ENCODE peak calls at places on chromosomes 13 and 19, in six cellular contexts. C, W, A, E, G and N are unnamed samples.

GRCh38 chr13:75226092-75226491 is 255.9 kb downstream of the TBC1D4 start:
- DNase-seq in C (peak), W (no peak), A (peak), E (no peak), G (no peak), N (peak)

GRCh38 chr13:113653264-113654174 is 4.5 kb downstream of the ATP4B start:
- DNase-seq in C (no peak), W (no peak), A (no peak), E (peak), G (no peak), N (no peak)

GRCh38 chr19:55443045-55443823 is at the start of gene SHISA7:
- DNase-seq in C (no peak), W (no peak), A (no peak), E (peak), G (no peak), N (peak)

GRCh38 chr13:55013051-55013450 is 1984.4 kb downstream of the OLFM4 start:
- DNase-seq in C (no peak), W (no peak), A (no peak), E (no peak), G (no peak), N (peak)

GRCh38 chr13:46168341-46168740 is 13.6 kb downstream of the LCP1 start:
- DNase-seq in C (no peak), W (no peak), A (peak), E (no peak), G (no peak), N (no peak)

GRCh38 chr19:18444513-18444912 is 6.6 kb upstream of the ISYNA1 start:
- DNase-seq in C (no peak), W (no peak), A (no peak), E (no peak), G (no peak), N (no peak)

GRCh38 chr19:57566396-57567256 is 7.0 kb upstream of the ZNF550 start:
- DNase-seq in C (peak), W (no peak), A (peak), E (no peak), G (no peak), N (peak)

GRCh38 chr13:44278164-44278563 is 95.5 kb upstream of the SERP2 start:
- DNase-seq in C (no peak), W (no peak), A (no peak), E (no peak), G (no peak), N (no peak)

GRCh38 chr13:59452189-59452588 is 711.5 kb downstream of the DIAPH3 start:
- DNase-seq in C (no peak), W (no peak), A (no peak), E (no peak), G (no peak), N (no peak)

GRCh38 chr13:42361701-42362100 is 89.7 kb downstream of the AKAP11 start:
- DNase-seq in C (no peak), W (no peak), A (no peak), E (no peak), G (no peak), N (no peak)

GRCh38 chr13:76512676-76513277 is 373.4 kb downstream of the KCTD12 start:
- DNase-seq in C (no peak), W (no peak), A (no peak), E (peak), G (no peak), N (no peak)

GRCh38 chr13:95254341-95254740 is 46.9 kb downstream of the ABCC4 start:
- DNase-seq in C (peak), W (no peak), A (no peak), E (no peak), G (no peak), N (no peak)

GRCh38 chr13:66162470-66162869 is 1067.7 kb downstream of the PCDH9 start:
- DNase-seq in C (no peak), W (no peak), A (no peak), E (no peak), G (no peak), N (no peak)

GRCh38 chr19:9523885-9524474 is 14.5 kb downstream of the ZNF426 start:
- DNase-seq in C (no peak), W (no peak), A (no peak), E (no peak), G (no peak), N (peak)

GRCh38 chr19:23882493-23882892 is 32.2 kb upstream of the ZNF726 start:
- DNase-seq in C (no peak), W (no peak), A (no peak), E (no peak), G (peak), N (no peak)

GRCh38 chr13:76319921-76320320 is 566.3 kb downstream of the KCTD12 start:
- DNase-seq in C (no peak), W (no peak), A (no peak), E (no peak), G (no peak), N (no peak)

GRCh38 chr13:113082198-113083021 is 23.2 kb upstream of the F7 start:
- DNase-seq in C (no peak), W (no peak), A (no peak), E (no peak), G (no peak), N (no peak)

GRCh38 chr13:50744261-50744660 is 99.2 kb downstream of the DLEU7 start:
- DNase-seq in C (no peak), W (no peak), A (no peak), E (no peak), G (no peak), N (no peak)

GRCh38 chr19:1173160-1173844 is 766 bp downstream of the SBNO2 start:
- DNase-seq in C (no peak), W (no peak), A (peak), E (peak), G (no peak), N (no peak)

GRCh38 chr19:1170938-1171754 is 2.9 kb downstream of the SBNO2 start:
- DNase-seq in C (no peak), W (no peak), A (no peak), E (no peak), G (peak), N (no peak)

GRCh38 chr19:1172353-1173159 is 1.5 kb downstream of the SBNO2 start:
- DNase-seq in C (no peak), W (no peak), A (no peak), E (peak), G (no peak), N (no peak)

GRCh38 chr19:1169921-1170885 is 3.9 kb downstream of the SBNO2 start:
- DNase-seq in C (no peak), W (no peak), A (peak), E (peak), G (no peak), N (no peak)

DNA sequence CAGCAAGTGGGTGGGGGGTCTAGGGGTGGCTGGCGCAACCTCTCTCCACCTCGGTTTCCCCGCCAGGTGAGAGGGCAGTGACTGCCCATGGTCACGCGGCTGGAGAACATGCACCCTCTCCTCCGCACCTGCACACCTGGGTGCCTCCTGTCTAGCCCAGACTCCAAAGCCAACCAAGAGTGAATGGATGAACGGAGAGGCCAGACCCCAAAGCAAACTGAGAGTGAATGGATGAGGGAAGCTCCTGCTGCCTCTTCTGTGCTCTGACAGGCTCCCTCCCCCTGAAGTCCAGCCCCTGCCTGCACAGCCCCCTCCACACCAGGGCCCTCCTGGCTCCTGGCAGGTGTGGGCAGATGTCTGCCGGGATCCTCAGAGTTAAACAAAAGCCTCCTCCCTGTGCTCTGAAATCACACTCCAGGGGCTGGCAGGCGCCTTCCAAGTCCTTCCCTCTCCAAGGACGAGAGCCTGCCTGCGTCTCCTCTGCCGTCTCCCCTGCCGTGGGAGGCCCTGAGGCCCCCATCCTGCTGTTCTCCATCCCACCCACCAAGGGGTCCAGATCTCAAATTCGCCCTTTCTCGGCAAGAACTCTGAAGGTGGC is 2.2 kb downstream of the SBNO2 start:
- DNase-seq in C (no peak), W (no peak), A (no peak), E (no peak), G (no peak), N (no peak)
- TF ChIP-seq REST in C (no peak), W (no peak), A (no peak), E (no peak), G (no peak), N (no peak)

GRCh38 chr19:45681391-45682015 is 10.2 kb downstream of the SNRPD2 start:
- DNase-seq in C (peak), W (no peak), A (peak), E (peak), G (peak), N (peak)

GRCh38 chr19:45676851-45677263 is 8.8 kb downstream of the GIPR start:
- DNase-seq in C (no peak), W (no peak), A (no peak), E (no peak), G (no peak), N (peak)

GRCh38 chr19:45677351-45678230 is 9.6 kb downstream of the GIPR start:
- DNase-seq in C (peak), W (peak), A (peak), E (peak), G (peak), N (peak)

GRCh38 chr19:45682908-45683307 is 8.8 kb downstream of the SNRPD2 start:
- DNase-seq in C (no peak), W (no peak), A (peak), E (no peak), G (no peak), N (no peak)

DNA sequence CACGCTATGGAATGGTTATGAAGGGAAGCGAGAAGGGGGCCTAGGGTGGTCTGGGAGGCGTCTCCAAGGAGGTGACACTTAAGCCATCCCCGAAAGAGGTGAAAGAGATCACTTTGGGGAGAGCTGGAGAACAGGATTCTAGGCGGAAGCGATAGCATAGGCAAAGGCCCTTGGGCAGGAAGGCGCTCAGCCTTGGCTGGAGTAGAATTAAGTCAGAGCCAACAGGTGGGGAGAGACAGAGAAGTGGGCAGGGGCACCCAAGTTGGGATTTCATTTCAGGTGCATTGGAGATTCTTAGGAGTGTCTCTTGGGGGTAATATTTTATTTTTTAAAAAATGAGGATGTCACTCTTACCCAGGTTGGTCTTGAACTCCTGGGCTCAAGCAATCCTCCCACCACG is 9.6 kb downstream of the SNRPD2 start:
- DNase-seq in C (no peak), W (no peak), A (no peak), E (no peak), G (no peak), N (no peak)
- H2AFZ ChIP-seq in C (no peak), W (no peak), A (no peak), E (peak), G (no peak), N (peak)

DNA sequence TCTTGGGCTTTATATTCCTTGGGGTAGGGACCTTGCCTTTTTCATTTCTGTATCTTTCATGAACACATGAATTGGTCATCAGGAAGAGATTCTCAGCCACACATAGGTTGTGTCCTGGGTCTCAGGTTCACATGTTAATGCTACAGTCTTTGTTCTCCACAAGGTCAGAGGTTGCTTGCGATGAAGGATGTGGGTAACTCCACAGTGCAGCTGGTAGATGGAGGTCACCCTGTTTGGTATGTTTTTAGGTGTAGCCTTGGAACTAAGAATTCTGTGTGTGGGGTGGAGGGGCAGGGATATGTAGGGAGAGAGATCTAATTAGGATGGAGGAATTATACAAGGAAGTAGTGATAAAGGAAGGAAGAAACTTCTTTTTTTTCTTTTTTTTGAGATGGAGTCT is 23.2 kb downstream of the CEACAM1 start:
- DNase-seq in C (no peak), W (no peak), A (no peak), E (no peak), G (no peak), N (no peak)
- TF ChIP-seq REST in C (no peak), W (no peak), A (no peak), E (no peak), G (no peak), N (no peak)

DNA sequence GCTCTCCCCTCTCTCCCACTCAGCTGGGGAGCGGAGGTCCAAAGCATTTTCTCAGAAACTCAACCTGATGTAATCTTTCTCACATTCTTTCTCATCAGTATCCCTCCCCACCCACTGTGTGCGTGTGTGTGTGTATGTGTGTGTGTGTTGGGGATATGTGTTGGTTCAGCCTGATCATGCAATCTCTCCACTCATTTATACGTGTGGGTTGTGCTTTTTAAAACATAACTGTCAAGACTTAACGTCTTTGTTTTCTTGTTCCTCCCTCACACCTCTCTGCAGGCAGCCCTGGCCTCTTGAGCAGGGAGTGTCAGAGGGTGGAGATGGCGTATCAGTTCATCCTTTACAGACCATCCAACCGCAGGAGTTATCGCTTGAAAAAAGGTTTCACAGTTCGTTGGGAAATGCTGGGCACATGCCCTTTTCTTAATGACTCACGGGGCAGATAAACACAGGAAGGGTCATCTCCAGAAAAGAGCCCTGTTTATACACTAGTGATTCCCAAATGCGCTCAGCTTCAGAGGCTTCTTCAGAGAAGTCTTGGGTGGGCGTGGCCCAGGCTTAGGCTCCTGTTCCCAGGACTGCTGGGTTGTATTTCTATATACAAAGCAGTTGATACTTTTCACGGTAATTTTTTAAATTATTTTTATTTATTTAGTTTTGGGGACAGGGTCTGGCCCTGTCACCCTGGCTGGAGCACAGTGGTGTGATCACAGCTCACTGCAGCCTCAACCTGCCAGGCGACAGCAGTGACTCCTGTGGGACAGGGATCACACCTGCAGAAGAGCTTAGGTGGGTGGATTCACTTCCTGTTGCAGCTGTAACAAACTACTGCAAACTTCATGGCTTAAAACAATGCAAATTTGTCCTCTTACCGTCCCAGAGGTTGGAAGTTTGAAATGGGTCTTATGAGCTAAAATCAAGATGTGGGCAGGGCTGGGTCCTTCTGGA is 60.3 kb downstream of the CCDC70 start:
- DNase-seq in C (no peak), W (no peak), A (peak), E (no peak), G (no peak), N (no peak)
- H2AFZ ChIP-seq in C (no peak), W (no peak), A (peak), E (no peak), G (no peak), N (no peak)

GRCh38 chr13:103883698-103884097 is 817.5 kb upstream of the SLC10A2 start:
- DNase-seq in C (no peak), W (no peak), A (no peak), E (no peak), G (no peak), N (no peak)

GRCh38 chr13:103878891-103879605 is 812.8 kb upstream of the SLC10A2 start:
- DNase-seq in C (no peak), W (no peak), A (no peak), E (no peak), G (no peak), N (no peak)

GRCh38 chr13:103884139-103884723 is 818.0 kb upstream of the SLC10A2 start:
- DNase-seq in C (no peak), W (no peak), A (no peak), E (no peak), G (peak), N (no peak)

DNA sequence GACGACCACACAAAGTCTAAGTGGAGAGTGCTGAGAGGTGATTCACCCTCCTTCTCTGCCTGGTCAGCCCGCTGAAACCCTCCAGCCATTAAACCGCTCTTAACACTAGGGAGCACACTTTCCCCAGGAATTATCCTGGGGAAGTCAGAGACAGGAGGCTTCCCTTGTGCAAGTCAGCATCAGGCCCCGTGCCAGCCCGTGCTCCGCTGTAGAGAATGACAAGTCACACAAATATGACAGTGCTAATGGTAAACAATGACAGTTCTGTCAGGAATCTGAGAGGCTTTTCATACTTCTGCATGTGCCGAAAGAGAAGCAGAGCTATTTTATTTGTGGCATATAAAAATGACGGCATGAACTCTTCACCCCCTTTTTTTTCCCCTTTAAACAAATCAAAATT is 816.9 kb upstream of the SLC10A2 start:
- DNase-seq in C (peak), W (no peak), A (no peak), E (peak), G (peak), N (peak)
- TF ChIP-seq REST in C (no peak), W (no peak), A (no peak), E (no peak), G (no peak), N (no peak)